ENCODE peak calls at places on chromosomes 13 and 19, in five cellular contexts. R is cardiac muscle cell, N is body of pancreas, U is fibroblast of lung, B is mammary epithelial cell. J is an unnamed sample.
A peak's percentile ranks its signal among the peaks of the same experiment; 100 is the strongest.

GRCh38 chr19:46155237-46155636 is 7.2 kb downstream of the IGFL2 start:
- DNase-seq in R (no peak), N (no peak), U (no peak), B (no peak), J (no peak)

GRCh38 chr13:72050251-72050650 is 183.2 kb upstream of the DACH1 start:
- DNase-seq in R (no peak), N (no peak), U (no peak), B (no peak), J (no peak)

GRCh38 chr13:51453308-51453958 is 597 bp upstream of the INTS6 start:
- DNase-seq in R (no peak), N (peak; percentile 83), U (no peak), B (no peak), J (peak; percentile 83)

GRCh38 chr19:58466089-58466759 is 656 bp upstream of the ZNF324 start:
- DNase-seq in R (no peak), N (no peak), U (no peak), B (no peak), J (no peak)

GRCh38 chr13:76331948-76332712 is 554.1 kb downstream of the KCTD12 start:
- DNase-seq in R (peak; percentile 64), N (no peak), U (peak; percentile 42), B (no peak), J (no peak)

GRCh38 chr13:108328848-108329247 is 59.3 kb downstream of the TNFSF13B start:
- DNase-seq in R (no peak), N (no peak), U (no peak), B (peak; percentile 6), J (no peak)

GRCh38 chr19:55484571-55485438 is at the start of gene NAT14:
- DNase-seq in R (peak; percentile 71), N (peak; percentile 52), U (peak; percentile 62), B (peak; percentile 25), J (peak; percentile 91)

GRCh38 chr13:41017744-41018582 is 1.2 kb downstream of the ELF1 start:
- DNase-seq in R (no peak), N (no peak), U (no peak), B (peak; percentile 19), J (no peak)

GRCh38 chr19:55563261-55563690 is 17.4 kb downstream of the ZNF579 start:
- DNase-seq in R (peak; percentile 66), N (peak; percentile 36), U (peak; percentile 24), B (no peak), J (no peak)

GRCh38 chr19:40233811-40234389 is 7.4 kb upstream of the CCNP start:
- DNase-seq in R (no peak), N (no peak), U (no peak), B (no peak), J (no peak)

GRCh38 chr19:16661480-16662034 is 618 bp downstream of the TMEM38A start:
- DNase-seq in R (no peak), N (peak; percentile 25), U (no peak), B (no peak), J (peak; percentile 57)

GRCh38 chr13:109154146-109154545 is 524.7 kb downstream of the MYO16 start:
- DNase-seq in R (no peak), N (no peak), U (peak; percentile 45), B (no peak), J (no peak)

GRCh38 chr13:62483774-62484173 is 1068.1 kb upstream of the PCDH20 start:
- DNase-seq in R (no peak), N (no peak), U (peak; percentile 21), B (no peak), J (no peak)

GRCh38 chr13:75226755-75227435 is 255.1 kb downstream of the TBC1D4 start:
- DNase-seq in R (peak; percentile 89), N (no peak), U (peak; percentile 99), B (peak; percentile 88), J (no peak)

GRCh38 chr19:32339988-32340874 is 5.2 kb upstream of the ZNF507 start:
- DNase-seq in R (peak; percentile 61), N (peak; percentile 70), U (peak; percentile 17), B (no peak), J (peak; percentile 63)

GRCh38 chr13:29908917-29909755 is 58.7 kb upstream of the UBL3 start:
- DNase-seq in R (no peak), N (no peak), U (no peak), B (no peak), J (no peak)

GRCh38 chr19:3627351-3627723 is 747 bp upstream of the CACTIN start:
- DNase-seq in R (no peak), N (peak; percentile 27), U (no peak), B (no peak), J (no peak)

GRCh38 chr19:50963381-50963780 is 6.0 kb downstream of the KLK6 start:
- DNase-seq in R (no peak), N (no peak), U (no peak), B (no peak), J (no peak)

GRCh38 chr19:13887039-13887438 is 10.1 kb downstream of the NANOS3 start:
- DNase-seq in R (no peak), N (no peak), U (no peak), B (peak; percentile 42), J (no peak)

GRCh38 chr19:38719761-38720558 is 24.3 kb downstream of the CAPN12 start:
- DNase-seq in R (no peak), N (no peak), U (peak; percentile 72), B (no peak), J (no peak)

GRCh38 chr19:2582984-2583956 is 107.3 kb downstream of the GADD45B start:
- DNase-seq in R (no peak), N (no peak), U (no peak), B (no peak), J (no peak)

GRCh38 chr13:106998664-106999063 is 430.7 kb upstream of the ARGLU1 start:
- DNase-seq in R (no peak), N (no peak), U (no peak), B (no peak), J (no peak)

GRCh38 chr13:23488442-23488841 is 54.9 kb upstream of the SACS start:
- DNase-seq in R (peak; percentile 29), N (no peak), U (peak; percentile 73), B (peak; percentile 77), J (no peak)

GRCh38 chr19:22422220-22422619 is at the start of gene ZNF98:
- DNase-seq in R (peak; percentile 7), N (peak; percentile 59), U (no peak), B (no peak), J (no peak)

GRCh38 chr19:29259153-29259552 is 46.2 kb upstream of the UQCRFS1 start:
- DNase-seq in R (no peak), N (no peak), U (no peak), B (no peak), J (no peak)

GRCh38 chr19:30336290-30336689 is 35.9 kb upstream of the ZNF536 start:
- DNase-seq in R (no peak), N (no peak), U (no peak), B (no peak), J (no peak)

GRCh38 chr19:1373042-1373533 is 10.6 kb upstream of the NDUFS7 start:
- DNase-seq in R (no peak), N (no peak), U (no peak), B (no peak), J (no peak)

GRCh38 chr13:27141746-27142145 is 29.9 kb downstream of the USP12 start:
- DNase-seq in R (no peak), N (no peak), U (no peak), B (no peak), J (no peak)

GRCh38 chr13:27678306-27679040 is 56.8 kb downstream of the POLR1D start:
- DNase-seq in R (no peak), N (no peak), U (no peak), B (peak; percentile 85), J (no peak)

GRCh38 chr19:39531834-39532232 is 819 bp downstream of the EID2B start:
- DNase-seq in R (no peak), N (no peak), U (no peak), B (no peak), J (no peak)

GRCh38 chr19:719081-719512 is 10.4 kb downstream of the PALM start:
- DNase-seq in R (peak; percentile 66), N (no peak), U (no peak), B (no peak), J (no peak)

GRCh38 chr13:64810701-64811258 is 2419.4 kb downstream of the PCDH9 start:
- DNase-seq in R (peak; percentile 11), N (no peak), U (peak; percentile 30), B (peak; percentile 13), J (no peak)

GRCh38 chr13:100815476-100816046 is 141.0 kb upstream of the TMTC4 start:
- DNase-seq in R (no peak), N (no peak), U (no peak), B (peak; percentile 37), J (no peak)

DNA sequence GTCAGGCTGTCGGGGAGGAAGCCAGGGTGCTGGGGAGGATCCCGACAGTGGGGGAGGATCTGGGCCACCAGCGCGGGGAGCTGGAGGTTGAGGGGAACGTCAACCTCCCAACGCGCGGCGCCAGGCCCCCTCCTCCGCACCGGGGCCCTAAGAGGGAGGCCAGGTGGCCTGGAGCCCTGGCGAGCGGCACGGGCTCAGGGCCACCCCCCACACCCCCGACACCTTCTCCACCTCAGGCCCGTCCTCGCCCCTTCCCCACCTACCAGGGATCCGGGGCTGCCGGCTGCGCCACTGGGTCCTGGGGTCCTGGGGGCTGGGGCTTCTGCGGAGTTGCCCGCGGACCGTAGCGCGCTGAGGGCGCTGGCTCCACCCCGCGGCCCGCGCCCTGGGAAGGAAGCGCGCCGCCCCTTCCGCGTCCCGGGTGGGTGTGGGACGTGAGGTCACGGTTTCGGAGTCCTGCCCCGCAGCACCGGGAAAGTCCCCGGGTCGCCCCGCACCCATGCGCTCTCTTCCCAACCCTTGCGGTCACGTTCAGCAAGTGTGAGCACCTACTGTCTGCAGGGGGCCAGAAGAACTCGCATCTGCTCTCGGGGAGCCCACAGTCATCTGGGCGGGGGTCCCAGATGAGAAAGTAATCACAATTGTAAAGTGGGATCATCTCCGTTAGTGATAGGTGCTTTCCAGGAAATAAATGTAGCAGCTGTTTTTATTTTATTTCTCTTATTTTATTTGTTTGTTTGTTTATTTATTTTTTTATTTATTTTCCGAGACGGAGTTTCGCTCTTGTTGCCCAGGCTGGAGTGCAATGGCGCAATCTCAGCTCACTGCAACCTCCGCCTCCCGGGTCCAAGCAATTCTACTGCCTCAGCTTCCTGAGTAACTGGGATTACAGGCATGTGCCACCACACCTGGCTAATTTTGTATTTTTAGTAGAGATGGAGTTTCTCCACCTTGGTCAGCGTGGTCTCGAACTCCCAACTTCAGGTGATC is at the start of gene TICAM1:
- DNase-seq in R (peak; percentile 70), N (peak; percentile 75), U (peak; percentile 60), B (peak; percentile 91), J (peak; percentile 85)
- TF ChIP-seq CTCF in R (no peak), N (peak; percentile 23), U (no peak), B (no peak), J (no peak)

GRCh38 chr13:22214184-22214583 is 543.3 kb downstream of the FGF9 start:
- DNase-seq in R (no peak), N (no peak), U (no peak), B (no peak), J (no peak)
- TF ChIP-seq CTCF in R (no peak), N (no peak), U (no peak), B (no peak), J (no peak)

DNA sequence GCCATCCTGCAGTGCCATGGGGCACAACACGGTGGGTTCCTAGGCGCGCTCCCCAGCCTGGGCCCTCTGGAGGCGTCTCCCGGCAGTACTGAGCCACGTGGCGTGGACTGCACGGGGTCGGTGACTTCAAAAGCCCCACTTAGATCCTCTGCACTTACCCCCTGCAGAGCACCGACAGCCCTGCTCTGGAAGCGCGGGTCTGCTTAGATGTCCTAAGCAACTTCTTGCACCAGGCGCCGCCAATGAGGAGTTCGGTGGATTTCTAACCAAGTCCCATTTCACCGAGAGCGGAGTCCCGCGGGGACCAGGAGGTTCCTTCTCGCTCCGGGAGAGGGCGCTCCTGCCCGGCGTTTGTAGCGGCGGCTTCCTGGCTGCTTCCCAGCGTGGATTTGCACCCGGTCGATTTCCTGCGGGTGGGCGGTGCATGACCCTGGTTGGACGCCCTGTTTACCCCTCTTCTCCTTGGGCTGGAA is 25.2 kb upstream of the ZNF845 start:
- DNase-seq in R (peak; percentile 3), N (peak; percentile 13), U (no peak), B (no peak), J (no peak)
- TF ChIP-seq CTCF in R (no peak), N (peak; percentile 20), U (peak; percentile 23), B (peak; percentile 15), J (no peak)

GRCh38 chr13:61410669-61411297 is 4.9 kb downstream of the PCDH20 start:
- DNase-seq in R (peak; percentile 35), N (no peak), U (peak; percentile 9), B (no peak), J (peak; percentile 16)
- TF ChIP-seq CTCF in R (peak; percentile 52), N (peak; percentile 39), U (peak; percentile 20), B (peak; percentile 42), J (peak; percentile 35)